ENCODE peak calls at places on chromosomes 1 and 21, in five cellular contexts. One of them, this sample, is unnamed.

GRCh38 chr1:23407036-23407630 is 17.4 kb downstream of the TCEA3 start:
- ATAC-seq in HepG2: no peak
- ATAC-seq in upper lobe of left lung: no peak
- ATAC-seq in GM12878: no peak
- ATAC-seq in K562: no peak
- ATAC-seq in this sample: no peak

GRCh38 chr1:10724052-10724494 is 72.4 kb downstream of the CASZ1 start:
- ATAC-seq in GM12878: no peak
- ATAC-seq in upper lobe of left lung: peak
- ATAC-seq in K562: no peak
- ATAC-seq in HepG2: no peak
- ATAC-seq in this sample: peak

GRCh38 chr1:110686188-110686587 is 11.4 kb upstream of the KCNA3 start:
- ATAC-seq in K562: peak
- ATAC-seq in upper lobe of left lung: no peak
- ATAC-seq in GM12878: peak
- ATAC-seq in HepG2: peak
- ATAC-seq in this sample: no peak

GRCh38 chr1:58895559-58896135 is 111.8 kb upstream of the JUN start:
- ATAC-seq in GM12878: peak
- ATAC-seq in upper lobe of left lung: peak
- ATAC-seq in K562: no peak
- ATAC-seq in HepG2: no peak
- ATAC-seq in this sample: no peak

GRCh38 chr1:67148516-67149178 is 13.9 kb upstream of the C1orf141 start:
- ATAC-seq in GM12878: peak
- ATAC-seq in upper lobe of left lung: peak
- ATAC-seq in HepG2: peak
- ATAC-seq in K562: peak
- ATAC-seq in this sample: no peak

GRCh38 chr1:26887125-26887524 is 3.0 kb downstream of the GPN2 start:
- ATAC-seq in GM12878: no peak
- ATAC-seq in K562: no peak
- ATAC-seq in upper lobe of left lung: no peak
- ATAC-seq in HepG2: no peak
- ATAC-seq in this sample: no peak

GRCh38 chr1:31868862-31869261 is 53.0 kb upstream of the SPOCD1 start:
- ATAC-seq in upper lobe of left lung: no peak
- ATAC-seq in K562: no peak
- ATAC-seq in GM12878: no peak
- ATAC-seq in HepG2: no peak
- ATAC-seq in this sample: no peak

GRCh38 chr21:42300045-42300583 is 15.1 kb downstream of the TFF3 start:
- ATAC-seq in K562: no peak
- ATAC-seq in HepG2: no peak
- ATAC-seq in GM12878: no peak
- ATAC-seq in upper lobe of left lung: peak
- ATAC-seq in this sample: no peak

GRCh38 chr1:45929257-45929687 is 125.9 kb downstream of the MAST2 start:
- ATAC-seq in HepG2: no peak
- ATAC-seq in K562: peak
- ATAC-seq in upper lobe of left lung: peak
- ATAC-seq in GM12878: no peak
- ATAC-seq in this sample: peak

GRCh38 chr1:168864266-168864665 is 135.3 kb upstream of the DPT start:
- ATAC-seq in upper lobe of left lung: no peak
- ATAC-seq in K562: no peak
- ATAC-seq in HepG2: no peak
- ATAC-seq in GM12878: no peak
- ATAC-seq in this sample: no peak

GRCh38 chr1:8303876-8304275 is 14.0 kb upstream of the SLC45A1 start:
- ATAC-seq in K562: no peak
- ATAC-seq in HepG2: no peak
- ATAC-seq in GM12878: no peak
- ATAC-seq in upper lobe of left lung: no peak
- ATAC-seq in this sample: no peak

GRCh38 chr1:61497013-61497412 is 227.9 kb downstream of the TM2D1 start:
- ATAC-seq in upper lobe of left lung: no peak
- ATAC-seq in K562: no peak
- ATAC-seq in HepG2: no peak
- ATAC-seq in GM12878: no peak
- ATAC-seq in this sample: no peak

GRCh38 chr1:208233546-208233945 is 10.6 kb downstream of the PLXNA2 start:
- ATAC-seq in HepG2: peak
- ATAC-seq in K562: no peak
- ATAC-seq in GM12878: no peak
- ATAC-seq in upper lobe of left lung: peak
- ATAC-seq in this sample: peak

GRCh38 chr1:25100151-25100841 is 132.0 kb downstream of the SYF2 start:
- ATAC-seq in K562: no peak
- ATAC-seq in HepG2: no peak
- ATAC-seq in upper lobe of left lung: no peak
- ATAC-seq in GM12878: peak
- ATAC-seq in this sample: no peak

GRCh38 chr1:165897326-165898303 is 70.2 kb downstream of the UCK2 start:
- ATAC-seq in upper lobe of left lung: no peak
- ATAC-seq in HepG2: no peak
- ATAC-seq in GM12878: no peak
- ATAC-seq in K562: no peak
- ATAC-seq in this sample: no peak

GRCh38 chr1:89607888-89608626 is 24.9 kb upstream of the LRRC8C start:
- ATAC-seq in HepG2: no peak
- ATAC-seq in K562: peak
- ATAC-seq in upper lobe of left lung: peak
- ATAC-seq in GM12878: no peak
- ATAC-seq in this sample: peak

GRCh38 chr1:106619080-106619826 is 437.2 kb upstream of the PRMT6 start:
- ATAC-seq in K562: no peak
- ATAC-seq in HepG2: no peak
- ATAC-seq in upper lobe of left lung: peak
- ATAC-seq in GM12878: no peak
- ATAC-seq in this sample: no peak

GRCh38 chr1:171868217-171868616 is 26.9 kb downstream of the DNM3 start:
- ATAC-seq in HepG2: no peak
- ATAC-seq in GM12878: no peak
- ATAC-seq in upper lobe of left lung: no peak
- ATAC-seq in K562: no peak
- ATAC-seq in this sample: no peak

GRCh38 chr1:60866251-60866650 is 216.1 kb upstream of the NFIA start:
- ATAC-seq in upper lobe of left lung: no peak
- ATAC-seq in HepG2: no peak
- ATAC-seq in GM12878: no peak
- ATAC-seq in K562: no peak
- ATAC-seq in this sample: no peak

GRCh38 chr1:62228139-62228882 is 33.7 kb downstream of the L1TD1 start:
- ATAC-seq in GM12878: no peak
- ATAC-seq in upper lobe of left lung: no peak
- ATAC-seq in HepG2: peak
- ATAC-seq in K562: no peak
- ATAC-seq in this sample: no peak

GRCh38 chr1:112889052-112889451 is 66.9 kb downstream of the SLC16A1 start:
- ATAC-seq in HepG2: no peak
- ATAC-seq in K562: peak
- ATAC-seq in upper lobe of left lung: no peak
- ATAC-seq in GM12878: no peak
- ATAC-seq in this sample: no peak

GRCh38 chr1:201461193-201461657 is 7.8 kb downstream of the PHLDA3 start:
- ATAC-seq in K562: peak
- ATAC-seq in upper lobe of left lung: peak
- ATAC-seq in GM12878: no peak
- ATAC-seq in HepG2: peak
- ATAC-seq in this sample: peak
- TF ChIP-seq EP300 in K562: no peak
- TF ChIP-seq EP300 in upper lobe of left lung: no peak
- TF ChIP-seq EP300 in GM12878: no peak
- TF ChIP-seq EP300 in HepG2: no peak
- TF ChIP-seq EP300 in this sample: no peak

DNA sequence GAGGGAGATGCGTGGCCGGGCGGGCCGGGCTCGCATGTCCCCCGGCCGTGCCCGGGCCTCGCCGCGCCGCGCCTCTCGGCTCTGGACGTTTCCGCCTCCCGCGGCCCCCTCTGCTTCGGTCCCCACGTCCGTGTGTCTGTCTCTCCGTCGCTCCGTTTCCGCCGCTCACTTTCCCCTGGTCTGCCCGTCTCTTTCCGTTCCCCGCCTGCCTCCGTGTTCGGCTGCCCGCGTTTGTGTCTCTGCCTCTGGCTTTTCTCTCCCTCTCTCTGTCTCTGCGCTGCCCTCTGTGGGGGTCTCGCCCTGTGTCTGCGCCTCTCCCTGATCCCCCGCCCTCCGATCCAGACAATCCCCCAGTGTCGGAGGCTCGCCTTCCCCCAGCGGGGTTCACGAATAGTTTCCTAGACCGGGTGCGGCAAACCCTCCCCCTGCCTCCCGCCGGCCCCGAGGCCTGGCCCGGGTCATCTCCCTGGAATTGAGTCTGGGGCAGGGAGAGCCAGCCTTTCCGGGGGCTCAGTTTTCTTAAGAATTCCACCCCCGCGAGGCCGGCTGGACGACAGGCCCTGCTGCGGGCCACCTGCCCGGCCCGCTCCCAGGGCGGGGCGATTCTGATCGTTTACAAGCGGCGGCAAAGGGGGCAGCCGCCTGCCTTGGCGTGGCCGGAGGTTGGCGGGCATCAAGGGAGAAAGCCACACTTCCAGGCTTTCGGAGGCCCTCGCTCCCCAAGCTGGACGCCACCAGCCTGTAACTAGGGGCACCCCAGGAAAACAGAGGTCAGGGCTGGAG is 841 bp downstream of the NBL1 start:
- ATAC-seq in upper lobe of left lung: peak
- ATAC-seq in K562: no peak
- ATAC-seq in GM12878: peak
- ATAC-seq in HepG2: peak
- ATAC-seq in this sample: peak
- TF ChIP-seq POLR2AphosphoS5 in upper lobe of left lung: no peak
- TF ChIP-seq POLR2AphosphoS5 in K562: no peak
- TF ChIP-seq POLR2AphosphoS5 in GM12878: no peak
- TF ChIP-seq POLR2AphosphoS5 in HepG2: no peak
- TF ChIP-seq POLR2AphosphoS5 in this sample: peak

GRCh38 chr1:200666309-200666708 is 3.4 kb downstream of the DDX59 start:
- ATAC-seq in HepG2: no peak
- ATAC-seq in upper lobe of left lung: no peak
- ATAC-seq in GM12878: no peak
- ATAC-seq in K562: no peak
- ATAC-seq in this sample: no peak

GRCh38 chr1:200670215-200671118 is 760 bp upstream of the DDX59 start:
- ATAC-seq in HepG2: peak
- ATAC-seq in upper lobe of left lung: peak
- ATAC-seq in GM12878: peak
- ATAC-seq in K562: peak
- ATAC-seq in this sample: peak

GRCh38 chr1:200671235-200671786 is 1.6 kb upstream of the DDX59 start:
- ATAC-seq in K562: peak
- ATAC-seq in GM12878: no peak
- ATAC-seq in upper lobe of left lung: no peak
- ATAC-seq in HepG2: no peak
- ATAC-seq in this sample: no peak

GRCh38 chr1:200668514-200669313 is 993 bp downstream of the DDX59 start:
- ATAC-seq in upper lobe of left lung: no peak
- ATAC-seq in GM12878: no peak
- ATAC-seq in HepG2: no peak
- ATAC-seq in K562: no peak
- ATAC-seq in this sample: no peak

DNA sequence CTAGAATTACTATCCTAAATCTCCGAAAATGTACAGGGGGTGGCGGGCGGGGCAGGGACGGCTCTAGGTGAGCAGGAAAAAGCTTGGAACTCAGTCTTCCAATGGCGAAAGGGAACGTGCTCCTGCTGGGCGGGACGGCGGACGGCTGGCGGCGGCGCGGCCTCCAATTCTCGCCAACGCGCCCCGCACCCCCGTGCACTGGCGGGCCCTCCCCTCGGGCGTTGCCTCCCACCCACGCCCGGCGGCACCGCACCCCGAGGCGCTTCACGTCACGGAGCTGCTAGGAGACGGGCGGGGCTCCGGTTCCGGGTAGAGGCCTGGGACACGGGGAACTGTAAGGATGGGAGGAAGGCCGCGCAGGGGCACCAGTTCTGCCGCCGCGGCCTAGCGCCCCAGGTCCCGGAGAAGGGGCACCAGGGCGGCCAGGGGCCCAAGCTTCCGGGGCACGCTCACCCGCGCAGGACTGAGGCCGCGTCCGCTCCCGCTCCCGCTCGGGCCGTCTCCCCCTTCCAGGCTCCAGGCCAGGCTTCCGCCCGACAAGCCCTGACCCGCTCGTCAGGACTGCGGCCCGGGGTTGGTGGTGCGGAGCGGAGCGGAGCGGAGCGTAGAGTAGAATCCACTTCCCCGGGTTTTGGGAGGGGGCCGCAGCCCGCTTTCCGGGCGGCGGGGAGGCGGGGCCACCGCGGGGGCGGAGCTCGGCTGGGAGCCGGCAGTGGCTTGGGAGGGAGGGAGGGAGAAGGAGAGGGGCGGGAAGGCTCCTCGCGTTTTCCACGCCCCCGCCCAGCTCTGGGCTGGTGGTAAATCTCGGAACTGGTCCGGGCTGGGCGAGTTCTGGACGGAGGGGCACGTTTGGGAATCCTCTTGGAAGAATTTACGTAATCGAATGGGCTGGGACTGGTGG is at the start of gene DDX59:
- ATAC-seq in upper lobe of left lung: peak
- ATAC-seq in HepG2: peak
- ATAC-seq in K562: peak
- ATAC-seq in GM12878: peak
- ATAC-seq in this sample: peak
- TF ChIP-seq EP300 in upper lobe of left lung: no peak
- TF ChIP-seq EP300 in HepG2: peak
- TF ChIP-seq EP300 in K562: peak
- TF ChIP-seq EP300 in GM12878: no peak
- TF ChIP-seq EP300 in this sample: no peak

DNA sequence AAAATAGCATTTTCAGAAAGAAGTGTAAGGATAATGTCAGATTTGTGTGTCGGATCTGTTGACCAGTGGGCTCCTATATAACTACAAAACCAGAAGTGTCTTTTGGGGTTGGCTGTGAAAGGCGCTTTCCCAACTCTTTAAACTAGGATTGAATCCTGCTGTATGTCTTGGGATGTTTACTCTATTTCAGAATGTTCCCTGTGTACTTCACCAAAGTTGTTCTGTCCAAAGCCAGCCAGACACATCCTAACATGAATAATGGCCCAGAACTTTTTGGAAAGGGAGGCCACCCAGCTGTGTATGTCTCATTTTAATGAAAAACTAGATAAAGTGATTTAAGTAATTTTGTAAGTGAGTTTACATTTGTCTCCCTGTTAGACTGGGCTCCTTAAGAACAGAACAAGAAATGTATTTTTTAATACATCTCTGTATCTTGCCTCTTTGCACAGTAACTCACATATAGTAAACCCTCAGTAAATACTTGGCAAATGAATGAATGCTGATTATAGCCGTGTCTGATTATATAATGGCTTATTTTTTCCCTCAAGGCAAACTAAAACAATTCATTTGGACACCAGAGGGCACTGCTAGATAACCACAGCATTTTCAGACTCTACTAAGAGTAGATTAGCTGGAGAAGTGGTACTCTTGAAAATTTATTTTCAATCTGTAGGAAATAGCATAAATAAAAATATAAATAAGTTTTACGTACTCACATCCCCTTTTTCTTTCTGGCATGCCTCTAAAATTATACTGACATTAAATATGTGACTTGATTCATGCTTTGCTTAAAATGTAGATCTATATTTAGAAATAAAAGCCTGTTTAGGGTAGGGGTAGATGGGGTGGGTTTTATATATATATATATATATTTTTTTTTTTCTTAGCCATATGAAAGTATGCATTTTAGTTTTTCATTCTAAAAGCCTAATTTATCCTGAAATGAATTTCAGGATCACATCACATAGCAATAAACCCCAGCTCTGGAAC is 23.8 kb downstream of the TSEN15 start:
- ATAC-seq in K562: peak
- ATAC-seq in GM12878: peak
- ATAC-seq in HepG2: peak
- ATAC-seq in upper lobe of left lung: peak
- ATAC-seq in this sample: peak
- TF ChIP-seq POLR2AphosphoS5 in K562: no peak
- TF ChIP-seq POLR2AphosphoS5 in GM12878: no peak
- TF ChIP-seq POLR2AphosphoS5 in HepG2: no peak
- TF ChIP-seq POLR2AphosphoS5 in upper lobe of left lung: no peak
- TF ChIP-seq POLR2AphosphoS5 in this sample: peak